ENCODE peak calls at places on chromosomes 1 and 21, in eight cellular contexts. One of them, this sample, is unnamed.

GRCh38 chr1:21537932-21538630 is 28.9 kb downstream of the ALPL start:
- DNase-seq in mucosa of gallbladder: peak
- DNase-seq in nucleus accumbens: no peak
- DNase-seq in hepatocyte: no peak
- DNase-seq in activated CD8-positive, alpha-beta memory T cell treated with anti-CD3 and anti-CD28 coated beads, Interleukin-2, amount 50 U/mL, for 48 hours: no peak
- DNase-seq in KBM-7: no peak
- DNase-seq in AG10803: peak
- DNase-seq in activated CD4-positive, alpha-beta T cell treated with anti-CD3 and anti-CD28 coated beads for 4 hours: no peak
- DNase-seq in this sample: no peak

GRCh38 chr1:163056832-163057231 is 12.3 kb upstream of the RGS4 start:
- DNase-seq in mucosa of gallbladder: no peak
- DNase-seq in nucleus accumbens: no peak
- DNase-seq in hepatocyte: no peak
- DNase-seq in activated CD8-positive, alpha-beta memory T cell treated with anti-CD3 and anti-CD28 coated beads, Interleukin-2, amount 50 U/mL, for 48 hours: no peak
- DNase-seq in KBM-7: no peak
- DNase-seq in AG10803: peak
- DNase-seq in activated CD4-positive, alpha-beta T cell treated with anti-CD3 and anti-CD28 coated beads for 4 hours: no peak
- DNase-seq in this sample: no peak

GRCh38 chr1:231385118-231385748 is 36.9 kb downstream of the EGLN1 start:
- DNase-seq in mucosa of gallbladder: no peak
- DNase-seq in nucleus accumbens: no peak
- DNase-seq in hepatocyte: peak
- DNase-seq in activated CD8-positive, alpha-beta memory T cell treated with anti-CD3 and anti-CD28 coated beads, Interleukin-2, amount 50 U/mL, for 48 hours: no peak
- DNase-seq in KBM-7: no peak
- DNase-seq in AG10803: no peak
- DNase-seq in activated CD4-positive, alpha-beta T cell treated with anti-CD3 and anti-CD28 coated beads for 4 hours: no peak
- DNase-seq in this sample: no peak

GRCh38 chr1:160726114-160726497 is 12.9 kb upstream of the SLAMF7 start:
- DNase-seq in mucosa of gallbladder: no peak
- DNase-seq in nucleus accumbens: no peak
- DNase-seq in hepatocyte: peak
- DNase-seq in activated CD8-positive, alpha-beta memory T cell treated with anti-CD3 and anti-CD28 coated beads, Interleukin-2, amount 50 U/mL, for 48 hours: no peak
- DNase-seq in KBM-7: no peak
- DNase-seq in AG10803: no peak
- DNase-seq in activated CD4-positive, alpha-beta T cell treated with anti-CD3 and anti-CD28 coated beads for 4 hours: no peak
- DNase-seq in this sample: no peak

GRCh38 chr21:25682382-25682781 is 43.3 kb downstream of the JAM2 start:
- DNase-seq in mucosa of gallbladder: no peak
- DNase-seq in nucleus accumbens: no peak
- DNase-seq in hepatocyte: no peak
- DNase-seq in activated CD8-positive, alpha-beta memory T cell treated with anti-CD3 and anti-CD28 coated beads, Interleukin-2, amount 50 U/mL, for 48 hours: no peak
- DNase-seq in KBM-7: no peak
- DNase-seq in AG10803: no peak
- DNase-seq in activated CD4-positive, alpha-beta T cell treated with anti-CD3 and anti-CD28 coated beads for 4 hours: no peak
- DNase-seq in this sample: no peak

GRCh38 chr21:31604591-31605190 is 54.8 kb upstream of the SOD1 start:
- DNase-seq in mucosa of gallbladder: peak
- DNase-seq in nucleus accumbens: peak
- DNase-seq in hepatocyte: peak
- DNase-seq in activated CD8-positive, alpha-beta memory T cell treated with anti-CD3 and anti-CD28 coated beads, Interleukin-2, amount 50 U/mL, for 48 hours: peak
- DNase-seq in KBM-7: peak
- DNase-seq in AG10803: peak
- DNase-seq in activated CD4-positive, alpha-beta T cell treated with anti-CD3 and anti-CD28 coated beads for 4 hours: peak
- DNase-seq in this sample: peak

GRCh38 chr1:80217377-80217986 is 1211.0 kb upstream of the ADGRL4 start:
- DNase-seq in mucosa of gallbladder: peak
- DNase-seq in nucleus accumbens: no peak
- DNase-seq in hepatocyte: peak
- DNase-seq in activated CD8-positive, alpha-beta memory T cell treated with anti-CD3 and anti-CD28 coated beads, Interleukin-2, amount 50 U/mL, for 48 hours: no peak
- DNase-seq in KBM-7: peak
- DNase-seq in AG10803: peak
- DNase-seq in activated CD4-positive, alpha-beta T cell treated with anti-CD3 and anti-CD28 coated beads for 4 hours: no peak
- DNase-seq in this sample: no peak

GRCh38 chr1:209956116-209956515 is 18.1 kb downstream of the SYT14 start:
- DNase-seq in mucosa of gallbladder: no peak
- DNase-seq in nucleus accumbens: no peak
- DNase-seq in hepatocyte: no peak
- DNase-seq in activated CD8-positive, alpha-beta memory T cell treated with anti-CD3 and anti-CD28 coated beads, Interleukin-2, amount 50 U/mL, for 48 hours: no peak
- DNase-seq in KBM-7: no peak
- DNase-seq in AG10803: no peak
- DNase-seq in activated CD4-positive, alpha-beta T cell treated with anti-CD3 and anti-CD28 coated beads for 4 hours: no peak
- DNase-seq in this sample: no peak

GRCh38 chr1:64042331-64043100 is 160.9 kb upstream of the UBE2U start:
- DNase-seq in mucosa of gallbladder: no peak
- DNase-seq in nucleus accumbens: no peak
- DNase-seq in hepatocyte: peak
- DNase-seq in activated CD8-positive, alpha-beta memory T cell treated with anti-CD3 and anti-CD28 coated beads, Interleukin-2, amount 50 U/mL, for 48 hours: no peak
- DNase-seq in KBM-7: no peak
- DNase-seq in AG10803: peak
- DNase-seq in activated CD4-positive, alpha-beta T cell treated with anti-CD3 and anti-CD28 coated beads for 4 hours: no peak
- DNase-seq in this sample: no peak

GRCh38 chr1:193427524-193427923 is 241.1 kb upstream of the B3GALT2 start:
- DNase-seq in mucosa of gallbladder: no peak
- DNase-seq in nucleus accumbens: no peak
- DNase-seq in hepatocyte: no peak
- DNase-seq in activated CD8-positive, alpha-beta memory T cell treated with anti-CD3 and anti-CD28 coated beads, Interleukin-2, amount 50 U/mL, for 48 hours: no peak
- DNase-seq in KBM-7: no peak
- DNase-seq in AG10803: no peak
- DNase-seq in activated CD4-positive, alpha-beta T cell treated with anti-CD3 and anti-CD28 coated beads for 4 hours: no peak
- DNase-seq in this sample: no peak

GRCh38 chr1:176752505-176752904 is 289.5 kb downstream of the PAPPA2 start:
- DNase-seq in mucosa of gallbladder: no peak
- DNase-seq in nucleus accumbens: no peak
- DNase-seq in hepatocyte: no peak
- DNase-seq in activated CD8-positive, alpha-beta memory T cell treated with anti-CD3 and anti-CD28 coated beads, Interleukin-2, amount 50 U/mL, for 48 hours: no peak
- DNase-seq in KBM-7: no peak
- DNase-seq in AG10803: no peak
- DNase-seq in activated CD4-positive, alpha-beta T cell treated with anti-CD3 and anti-CD28 coated beads for 4 hours: no peak
- DNase-seq in this sample: no peak

GRCh38 chr1:248848596-248848995 is 10.3 kb downstream of the ZNF692 start:
- DNase-seq in mucosa of gallbladder: no peak
- DNase-seq in nucleus accumbens: no peak
- DNase-seq in hepatocyte: no peak
- DNase-seq in activated CD8-positive, alpha-beta memory T cell treated with anti-CD3 and anti-CD28 coated beads, Interleukin-2, amount 50 U/mL, for 48 hours: no peak
- DNase-seq in KBM-7: no peak
- DNase-seq in AG10803: no peak
- DNase-seq in activated CD4-positive, alpha-beta T cell treated with anti-CD3 and anti-CD28 coated beads for 4 hours: no peak
- DNase-seq in this sample: no peak

GRCh38 chr1:201531551-201532425 is 7.1 kb upstream of the NAV1 start:
- DNase-seq in mucosa of gallbladder: no peak
- DNase-seq in nucleus accumbens: no peak
- DNase-seq in hepatocyte: no peak
- DNase-seq in activated CD8-positive, alpha-beta memory T cell treated with anti-CD3 and anti-CD28 coated beads, Interleukin-2, amount 50 U/mL, for 48 hours: no peak
- DNase-seq in KBM-7: peak
- DNase-seq in AG10803: peak
- DNase-seq in activated CD4-positive, alpha-beta T cell treated with anti-CD3 and anti-CD28 coated beads for 4 hours: no peak
- DNase-seq in this sample: no peak

GRCh38 chr1:58155418-58156123 is 391.0 kb downstream of the OMA1 start:
- DNase-seq in mucosa of gallbladder: no peak
- DNase-seq in nucleus accumbens: no peak
- DNase-seq in hepatocyte: peak
- DNase-seq in activated CD8-positive, alpha-beta memory T cell treated with anti-CD3 and anti-CD28 coated beads, Interleukin-2, amount 50 U/mL, for 48 hours: no peak
- DNase-seq in KBM-7: peak
- DNase-seq in AG10803: peak
- DNase-seq in activated CD4-positive, alpha-beta T cell treated with anti-CD3 and anti-CD28 coated beads for 4 hours: no peak
- DNase-seq in this sample: no peak

GRCh38 chr1:179143332-179143731 is 61.5 kb downstream of the TOR3A start:
- DNase-seq in mucosa of gallbladder: no peak
- DNase-seq in nucleus accumbens: no peak
- DNase-seq in hepatocyte: peak
- DNase-seq in activated CD8-positive, alpha-beta memory T cell treated with anti-CD3 and anti-CD28 coated beads, Interleukin-2, amount 50 U/mL, for 48 hours: no peak
- DNase-seq in KBM-7: no peak
- DNase-seq in AG10803: peak
- DNase-seq in activated CD4-positive, alpha-beta T cell treated with anti-CD3 and anti-CD28 coated beads for 4 hours: no peak
- DNase-seq in this sample: no peak

GRCh38 chr1:27643626-27644368 is 8.8 kb upstream of the FGR start:
- DNase-seq in mucosa of gallbladder: no peak
- DNase-seq in nucleus accumbens: no peak
- DNase-seq in hepatocyte: peak
- DNase-seq in activated CD8-positive, alpha-beta memory T cell treated with anti-CD3 and anti-CD28 coated beads, Interleukin-2, amount 50 U/mL, for 48 hours: peak
- DNase-seq in KBM-7: peak
- DNase-seq in AG10803: peak
- DNase-seq in activated CD4-positive, alpha-beta T cell treated with anti-CD3 and anti-CD28 coated beads for 4 hours: peak
- DNase-seq in this sample: peak

GRCh38 chr1:31510853-31511789 is 65.2 kb upstream of the TINAGL1 start:
- DNase-seq in mucosa of gallbladder: peak
- DNase-seq in nucleus accumbens: no peak
- DNase-seq in hepatocyte: peak
- DNase-seq in activated CD8-positive, alpha-beta memory T cell treated with anti-CD3 and anti-CD28 coated beads, Interleukin-2, amount 50 U/mL, for 48 hours: no peak
- DNase-seq in KBM-7: no peak
- DNase-seq in AG10803: no peak
- DNase-seq in activated CD4-positive, alpha-beta T cell treated with anti-CD3 and anti-CD28 coated beads for 4 hours: no peak
- DNase-seq in this sample: no peak

GRCh38 chr1:153375511-153375910 is at the start of gene S100A12:
- DNase-seq in mucosa of gallbladder: no peak
- DNase-seq in nucleus accumbens: no peak
- DNase-seq in hepatocyte: peak
- DNase-seq in activated CD8-positive, alpha-beta memory T cell treated with anti-CD3 and anti-CD28 coated beads, Interleukin-2, amount 50 U/mL, for 48 hours: no peak
- DNase-seq in KBM-7: no peak
- DNase-seq in AG10803: peak
- DNase-seq in activated CD4-positive, alpha-beta T cell treated with anti-CD3 and anti-CD28 coated beads for 4 hours: no peak
- DNase-seq in this sample: no peak

GRCh38 chr1:94416901-94417701 is 1.1 kb upstream of the ABCD3 start:
- DNase-seq in mucosa of gallbladder: peak
- DNase-seq in nucleus accumbens: peak
- DNase-seq in hepatocyte: peak
- DNase-seq in activated CD8-positive, alpha-beta memory T cell treated with anti-CD3 and anti-CD28 coated beads, Interleukin-2, amount 50 U/mL, for 48 hours: no peak
- DNase-seq in KBM-7: no peak
- DNase-seq in AG10803: peak
- DNase-seq in activated CD4-positive, alpha-beta T cell treated with anti-CD3 and anti-CD28 coated beads for 4 hours: no peak
- DNase-seq in this sample: no peak

GRCh38 chr1:232384172-232384571 is 245.8 kb downstream of the SIPA1L2 start:
- DNase-seq in mucosa of gallbladder: no peak
- DNase-seq in nucleus accumbens: no peak
- DNase-seq in hepatocyte: no peak
- DNase-seq in activated CD8-positive, alpha-beta memory T cell treated with anti-CD3 and anti-CD28 coated beads, Interleukin-2, amount 50 U/mL, for 48 hours: no peak
- DNase-seq in KBM-7: no peak
- DNase-seq in AG10803: no peak
- DNase-seq in activated CD4-positive, alpha-beta T cell treated with anti-CD3 and anti-CD28 coated beads for 4 hours: no peak
- DNase-seq in this sample: no peak

GRCh38 chr1:16076871-16077250 is 3.4 kb upstream of the FAM131C start:
- DNase-seq in mucosa of gallbladder: no peak
- DNase-seq in nucleus accumbens: no peak
- DNase-seq in hepatocyte: no peak
- DNase-seq in activated CD8-positive, alpha-beta memory T cell treated with anti-CD3 and anti-CD28 coated beads, Interleukin-2, amount 50 U/mL, for 48 hours: no peak
- DNase-seq in KBM-7: no peak
- DNase-seq in AG10803: peak
- DNase-seq in activated CD4-positive, alpha-beta T cell treated with anti-CD3 and anti-CD28 coated beads for 4 hours: no peak
- DNase-seq in this sample: no peak

GRCh38 chr1:246169019-246169418 is 338.1 kb downstream of the SMYD3 start:
- DNase-seq in mucosa of gallbladder: no peak
- DNase-seq in nucleus accumbens: no peak
- DNase-seq in hepatocyte: no peak
- DNase-seq in activated CD8-positive, alpha-beta memory T cell treated with anti-CD3 and anti-CD28 coated beads, Interleukin-2, amount 50 U/mL, for 48 hours: no peak
- DNase-seq in KBM-7: no peak
- DNase-seq in AG10803: no peak
- DNase-seq in activated CD4-positive, alpha-beta T cell treated with anti-CD3 and anti-CD28 coated beads for 4 hours: no peak
- DNase-seq in this sample: no peak

GRCh38 chr1:84156210-84156621 is 12.1 kb downstream of the PRKACB start:
- DNase-seq in mucosa of gallbladder: no peak
- DNase-seq in nucleus accumbens: no peak
- DNase-seq in hepatocyte: no peak
- DNase-seq in activated CD8-positive, alpha-beta memory T cell treated with anti-CD3 and anti-CD28 coated beads, Interleukin-2, amount 50 U/mL, for 48 hours: no peak
- DNase-seq in KBM-7: peak
- DNase-seq in AG10803: peak
- DNase-seq in activated CD4-positive, alpha-beta T cell treated with anti-CD3 and anti-CD28 coated beads for 4 hours: no peak
- DNase-seq in this sample: no peak

GRCh38 chr1:190022709-190023108 is 455.0 kb downstream of the BRINP3 start:
- DNase-seq in mucosa of gallbladder: no peak
- DNase-seq in nucleus accumbens: no peak
- DNase-seq in hepatocyte: no peak
- DNase-seq in activated CD8-positive, alpha-beta memory T cell treated with anti-CD3 and anti-CD28 coated beads, Interleukin-2, amount 50 U/mL, for 48 hours: no peak
- DNase-seq in KBM-7: no peak
- DNase-seq in AG10803: no peak
- DNase-seq in activated CD4-positive, alpha-beta T cell treated with anti-CD3 and anti-CD28 coated beads for 4 hours: no peak
- DNase-seq in this sample: no peak

GRCh38 chr21:42382915-42383314 is 12.9 kb downstream of the TMPRSS3 start:
- DNase-seq in mucosa of gallbladder: no peak
- DNase-seq in nucleus accumbens: no peak
- DNase-seq in hepatocyte: no peak
- DNase-seq in activated CD8-positive, alpha-beta memory T cell treated with anti-CD3 and anti-CD28 coated beads, Interleukin-2, amount 50 U/mL, for 48 hours: no peak
- DNase-seq in KBM-7: no peak
- DNase-seq in AG10803: no peak
- DNase-seq in activated CD4-positive, alpha-beta T cell treated with anti-CD3 and anti-CD28 coated beads for 4 hours: no peak
- DNase-seq in this sample: no peak

GRCh38 chr1:91712981-91713841 is 172.7 kb downstream of the TGFBR3 start:
- DNase-seq in mucosa of gallbladder: peak
- DNase-seq in nucleus accumbens: no peak
- DNase-seq in hepatocyte: peak
- DNase-seq in activated CD8-positive, alpha-beta memory T cell treated with anti-CD3 and anti-CD28 coated beads, Interleukin-2, amount 50 U/mL, for 48 hours: peak
- DNase-seq in KBM-7: peak
- DNase-seq in AG10803: peak
- DNase-seq in activated CD4-positive, alpha-beta T cell treated with anti-CD3 and anti-CD28 coated beads for 4 hours: peak
- DNase-seq in this sample: peak

This sample was measured in T-cell.